ENCODE peak calls at places on chromosomes 5 and 9, in ten cellular contexts. K is cerebellum; G is activated T-cell treated with anti-CD3 and anti-CD28 coated beads, Interleukin-2, amount 50 U/mL, for 48 hours; W is stimulated activated CD8-positive, alpha-beta memory T cell treated with anti-CD3 and anti-CD28 coated beads, Interleukin-2, amount 100 ng/mL, for 48 hours; M is fibroblast of pulmonary artery; Y is choroid plexus epithelial cell; U is EL; D is NAMALWA; I is NCI-H2081; L is upper lobe of right lung. X is an unnamed sample.

GRCh38 chr5:172768573-172769323 is 2.2 kb downstream of the DUSP1 start:
- DNase-seq in U (peak), G (no peak), L (no peak), D (peak), K (no peak), Y (peak), I (no peak), M (peak), W (no peak), X (no peak)

GRCh38 chr5:171606414-171607024 is 179.1 kb upstream of the SMIM23 start:
- DNase-seq in Y (peak), I (no peak), K (no peak), L (no peak), M (peak), D (peak), G (no peak), U (no peak), W (no peak), X (no peak)

GRCh38 chr9:88312517-88313103 is 75.6 kb upstream of the SPIN1 start:
- DNase-seq in K (no peak), M (no peak), G (peak), W (no peak), D (no peak), I (no peak), L (no peak), Y (no peak), U (no peak), X (no peak)

GRCh38 chr9:27129221-27129620 is 20.2 kb downstream of the TEK start:
- DNase-seq in M (peak), Y (no peak), K (no peak), D (no peak), W (no peak), L (no peak), I (no peak), G (no peak), U (no peak), X (no peak)

GRCh38 chr9:81588148-81588874 is 101.0 kb downstream of the TLE1 start:
- DNase-seq in L (no peak), G (no peak), Y (peak), K (no peak), U (no peak), M (peak), I (peak), W (no peak), D (no peak), X (no peak)

GRCh38 chr5:147168578-147169327 is 66.1 kb upstream of the STK32A start:
- DNase-seq in K (no peak), M (peak), I (no peak), D (no peak), Y (peak), G (no peak), L (no peak), U (peak), W (no peak), X (no peak)

GRCh38 chr5:107743357-107744000 is 72.7 kb upstream of the EFNA5 start:
- DNase-seq in Y (peak), I (no peak), M (peak), G (no peak), U (peak), L (no peak), K (no peak), D (no peak), W (no peak), X (no peak)

GRCh38 chr9:127974769-127975261 is 6.0 kb downstream of the EEIG1 start:
- DNase-seq in M (no peak), D (no peak), L (no peak), U (no peak), I (no peak), G (no peak), Y (no peak), K (no peak), W (no peak), X (no peak)

GRCh38 chr9:130707225-130707976 is 13.8 kb downstream of the EXOSC2 start:
- DNase-seq in G (peak), I (peak), L (no peak), W (peak), Y (peak), K (peak), U (peak), D (peak), M (peak), X (peak)

GRCh38 chr5:117318528-117318927 is 743.9 kb upstream of the SEMA6A start:
- DNase-seq in Y (no peak), U (no peak), W (no peak), I (no peak), G (no peak), M (no peak), K (no peak), D (peak), L (no peak), X (no peak)

GRCh38 chr5:623531-623930 is 11.4 kb downstream of the CEP72 start:
- DNase-seq in W (no peak), K (no peak), U (no peak), L (no peak), G (no peak), D (no peak), I (no peak), Y (no peak), M (no peak), X (no peak)

GRCh38 chr9:3508531-3509374 is 17.0 kb downstream of the RFX3 start:
- DNase-seq in D (peak), I (peak), L (no peak), K (no peak), U (no peak), M (peak), G (no peak), Y (no peak), W (no peak), X (no peak)

GRCh38 chr5:157484768-157485167 is 24.8 kb downstream of the NIPAL4 start:
- DNase-seq in K (no peak), D (peak), Y (no peak), M (peak), I (no peak), G (no peak), U (no peak), W (no peak), L (peak), X (no peak)

GRCh38 chr5:59798862-59799667 is 94.5 kb downstream of the PDE4D start:
- DNase-seq in K (no peak), I (peak), M (peak), D (peak), L (no peak), Y (peak), U (peak), W (no peak), G (no peak), X (no peak)